ENCODE peak calls at places on chromosomes 6 and 20, in eight cellular contexts. One of them, this sample, is unnamed.

GRCh38 chr20:54452277-54452676 is 23.1 kb upstream of the DOK5 start:
- DNase-seq in H9: no peak
- DNase-seq in GM03348: no peak
- DNase-seq in activated naive CD4-positive, alpha-beta T cell: no peak
- DNase-seq in NCI-H524: no peak
- DNase-seq in esophagus squamous epithelium: no peak
- DNase-seq in NCI-H2081: no peak
- DNase-seq in prostate gland: no peak
- DNase-seq in this sample: no peak

GRCh38 chr6:170174124-170174770 is 116.6 kb downstream of the DLL1 start:
- DNase-seq in GM03348: no peak
- DNase-seq in esophagus squamous epithelium: no peak
- DNase-seq in NCI-H524: no peak
- DNase-seq in activated naive CD4-positive, alpha-beta T cell: no peak
- DNase-seq in NCI-H2081: no peak
- DNase-seq in H9: peak; percentile 22
- DNase-seq in prostate gland: peak; percentile 4
- DNase-seq in this sample: no peak

GRCh38 chr20:4946585-4947378 is 54.5 kb downstream of the SLC23A2 start:
- DNase-seq in activated naive CD4-positive, alpha-beta T cell: no peak
- DNase-seq in NCI-H2081: no peak
- DNase-seq in prostate gland: no peak
- DNase-seq in esophagus squamous epithelium: no peak
- DNase-seq in H9: no peak
- DNase-seq in GM03348: no peak
- DNase-seq in NCI-H524: no peak
- DNase-seq in this sample: no peak

GRCh38 chr6:139550361-139550760 is 175.9 kb upstream of the CITED2 start:
- DNase-seq in activated naive CD4-positive, alpha-beta T cell: no peak
- DNase-seq in NCI-H2081: no peak
- DNase-seq in prostate gland: no peak
- DNase-seq in NCI-H524: no peak
- DNase-seq in GM03348: no peak
- DNase-seq in esophagus squamous epithelium: no peak
- DNase-seq in H9: no peak
- DNase-seq in this sample: no peak

GRCh38 chr6:122214605-122215318 is 184.7 kb upstream of the HSF2 start:
- DNase-seq in NCI-H524: no peak
- DNase-seq in NCI-H2081: no peak
- DNase-seq in H9: no peak
- DNase-seq in prostate gland: no peak
- DNase-seq in activated naive CD4-positive, alpha-beta T cell: no peak
- DNase-seq in GM03348: no peak
- DNase-seq in esophagus squamous epithelium: no peak
- DNase-seq in this sample: no peak

GRCh38 chr6:106466211-106466610 is 105.7 kb downstream of the CRYBG1 start:
- DNase-seq in NCI-H2081: no peak
- DNase-seq in GM03348: no peak
- DNase-seq in H9: no peak
- DNase-seq in activated naive CD4-positive, alpha-beta T cell: no peak
- DNase-seq in prostate gland: no peak
- DNase-seq in NCI-H524: peak; percentile 93
- DNase-seq in esophagus squamous epithelium: no peak
- DNase-seq in this sample: peak; percentile 1

GRCh38 chr6:79671605-79672266 is 40.6 kb downstream of the SH3BGRL2 start:
- DNase-seq in GM03348: no peak
- DNase-seq in H9: peak; percentile 31
- DNase-seq in NCI-H2081: peak; percentile 76
- DNase-seq in activated naive CD4-positive, alpha-beta T cell: no peak
- DNase-seq in prostate gland: peak; percentile 59
- DNase-seq in NCI-H524: no peak
- DNase-seq in esophagus squamous epithelium: no peak
- DNase-seq in this sample: no peak

GRCh38 chr20:11694467-11694866 is 223.2 kb upstream of the BTBD3 start:
- DNase-seq in NCI-H524: no peak
- DNase-seq in activated naive CD4-positive, alpha-beta T cell: no peak
- DNase-seq in H9: no peak
- DNase-seq in esophagus squamous epithelium: no peak
- DNase-seq in prostate gland: no peak
- DNase-seq in NCI-H2081: no peak
- DNase-seq in GM03348: no peak
- DNase-seq in this sample: no peak

GRCh38 chr6:5998741-5999687 is 7.7 kb downstream of the NRN1 start:
- DNase-seq in prostate gland: no peak
- DNase-seq in NCI-H2081: no peak
- DNase-seq in esophagus squamous epithelium: no peak
- DNase-seq in H9: peak; percentile 68
- DNase-seq in GM03348: peak; percentile 81
- DNase-seq in NCI-H524: peak; percentile 93
- DNase-seq in activated naive CD4-positive, alpha-beta T cell: no peak
- DNase-seq in this sample: no peak

This sample was measured in NCI-H2227 treated with DMSO at 0.1 percent for 48 hours.